ENCODE peak calls at places on chromosome 6, in five cellular contexts. One of them, this sample, is unnamed. For H3K4me1, the result is how much of the 10 kb centered on the place peaks cover.

GRCh38 chr6:137722749-137723272 is 144.2 kb upstream of the TNFAIP3 start:
- DNase-seq in transverse colon: no peak
- DNase-seq in A549: no peak
- DNase-seq in lower lobe of right lung: no peak
- DNase-seq in fibroblast of lung: peak
- DNase-seq in this sample: no peak

GRCh38 chr6:143337201-143337949 is 113.1 kb downstream of the ADAT2 start:
- DNase-seq in transverse colon: peak
- DNase-seq in A549: no peak
- DNase-seq in lower lobe of right lung: peak
- DNase-seq in fibroblast of lung: no peak
- DNase-seq in this sample: no peak

GRCh38 chr6:118780728-118781127 is 113.2 kb upstream of the ASF1A start:
- DNase-seq in transverse colon: no peak
- DNase-seq in A549: no peak
- DNase-seq in lower lobe of right lung: no peak
- DNase-seq in fibroblast of lung: no peak
- DNase-seq in this sample: no peak

GRCh38 chr6:143774347-143774746 is 68.8 kb upstream of the LTV1 start:
- DNase-seq in transverse colon: no peak
- DNase-seq in A549: no peak
- DNase-seq in lower lobe of right lung: no peak
- DNase-seq in fibroblast of lung: no peak
- DNase-seq in this sample: peak

GRCh38 chr6:112287836-112288235 is 33.5 kb upstream of the LAMA4 start:
- DNase-seq in transverse colon: no peak
- DNase-seq in A549: no peak
- DNase-seq in lower lobe of right lung: no peak
- DNase-seq in fibroblast of lung: no peak
- DNase-seq in this sample: no peak

GRCh38 chr6:43954311-43955131 is 172.7 kb downstream of the MRPL14 start:
- DNase-seq in transverse colon: no peak
- DNase-seq in A549: no peak
- DNase-seq in lower lobe of right lung: no peak
- DNase-seq in fibroblast of lung: no peak
- DNase-seq in this sample: no peak

GRCh38 chr6:12051861-12052368 is 39.8 kb downstream of the HIVEP1 start:
- DNase-seq in transverse colon: peak
- DNase-seq in A549: no peak
- DNase-seq in lower lobe of right lung: no peak
- DNase-seq in fibroblast of lung: peak
- DNase-seq in this sample: no peak

GRCh38 chr6:11486051-11486450 is 51.5 kb upstream of the TMEM170B start:
- DNase-seq in transverse colon: no peak
- DNase-seq in A549: no peak
- DNase-seq in lower lobe of right lung: no peak
- DNase-seq in fibroblast of lung: peak
- DNase-seq in this sample: no peak

GRCh38 chr6:108748063-108748462 is 100.2 kb upstream of the ARMC2 start:
- DNase-seq in transverse colon: no peak
- DNase-seq in A549: no peak
- DNase-seq in lower lobe of right lung: no peak
- DNase-seq in fibroblast of lung: peak
- DNase-seq in this sample: no peak

GRCh38 chr6:4174042-4174441 is 38.7 kb upstream of the ECI2 start:
- DNase-seq in transverse colon: no peak
- DNase-seq in A549: no peak
- DNase-seq in lower lobe of right lung: no peak
- DNase-seq in fibroblast of lung: no peak
- DNase-seq in this sample: no peak

GRCh38 chr6:42226251-42227143 is 8.8 kb upstream of the MRPS10 start:
- DNase-seq in transverse colon: peak
- DNase-seq in A549: peak
- DNase-seq in lower lobe of right lung: no peak
- DNase-seq in fibroblast of lung: peak
- DNase-seq in this sample: peak

GRCh38 chr6:63553208-63553607 is 19.1 kb upstream of the LOC128125822 start:
- DNase-seq in transverse colon: no peak
- DNase-seq in A549: no peak
- DNase-seq in lower lobe of right lung: no peak
- DNase-seq in fibroblast of lung: no peak
- DNase-seq in this sample: no peak

GRCh38 chr6:169990095-169991030 is 238.9 kb downstream of the ERMARD start:
- DNase-seq in transverse colon: peak
- DNase-seq in A549: no peak
- DNase-seq in lower lobe of right lung: no peak
- DNase-seq in fibroblast of lung: no peak
- DNase-seq in this sample: no peak

GRCh38 chr6:142568857-142569597 is 267.2 kb downstream of the ADGRG6 start:
- DNase-seq in transverse colon: no peak
- DNase-seq in A549: no peak
- DNase-seq in lower lobe of right lung: no peak
- DNase-seq in fibroblast of lung: peak
- DNase-seq in this sample: no peak

GRCh38 chr6:169780571-169781091 is 29.2 kb downstream of the ERMARD start:
- DNase-seq in transverse colon: no peak
- DNase-seq in A549: no peak
- DNase-seq in lower lobe of right lung: no peak
- DNase-seq in fibroblast of lung: peak
- DNase-seq in this sample: no peak

GRCh38 chr6:79377047-79377446 is 142.6 kb upstream of the HMGN3 start:
- DNase-seq in transverse colon: no peak
- DNase-seq in A549: no peak
- DNase-seq in lower lobe of right lung: no peak
- DNase-seq in fibroblast of lung: peak
- DNase-seq in this sample: no peak

GRCh38 chr6:52527436-52527835 is 49.4 kb downstream of the TRAM2 start:
- DNase-seq in transverse colon: no peak
- DNase-seq in A549: no peak
- DNase-seq in lower lobe of right lung: no peak
- DNase-seq in fibroblast of lung: no peak
- DNase-seq in this sample: no peak
- H3K4me1 ChIP-seq in transverse colon: under half
- H3K4me1 ChIP-seq in A549: under half
- H3K4me1 ChIP-seq in lower lobe of right lung: under half
- H3K4me1 ChIP-seq in fibroblast of lung: under half
- H3K4me1 ChIP-seq in this sample: under half

DNA sequence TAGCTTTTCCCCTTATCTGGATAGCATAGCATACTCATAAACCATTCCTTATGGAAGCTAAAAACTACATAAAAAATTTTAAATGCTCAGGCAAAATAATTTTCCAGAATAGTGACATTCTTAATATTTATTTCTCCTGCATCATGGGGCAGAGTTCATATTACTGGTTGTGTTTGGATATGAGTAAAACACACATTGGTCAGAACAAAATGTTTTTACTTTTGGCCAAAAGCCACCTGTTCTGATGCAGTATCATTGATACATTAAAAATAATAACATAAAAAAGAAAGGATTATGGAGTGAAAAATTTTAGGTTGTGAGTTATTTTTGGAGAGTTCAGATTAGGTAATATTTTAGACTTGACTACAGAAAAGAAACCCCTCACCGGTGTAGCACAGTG is 33.6 kb downstream of the TRAM2 start:
- DNase-seq in transverse colon: no peak
- DNase-seq in A549: no peak
- DNase-seq in lower lobe of right lung: no peak
- DNase-seq in fibroblast of lung: peak
- DNase-seq in this sample: no peak
- H3K4me1 ChIP-seq in transverse colon: under half
- H3K4me1 ChIP-seq in A549: half or more
- H3K4me1 ChIP-seq in lower lobe of right lung: half or more
- H3K4me1 ChIP-seq in fibroblast of lung: half or more
- H3K4me1 ChIP-seq in this sample: under half

GRCh38 chr6:149755300-149756260 is 6.0 kb downstream of the PCMT1 start:
- DNase-seq in transverse colon: no peak
- DNase-seq in A549: no peak
- DNase-seq in lower lobe of right lung: no peak
- DNase-seq in fibroblast of lung: no peak
- DNase-seq in this sample: no peak
- H3K4me1 ChIP-seq in transverse colon: under half
- H3K4me1 ChIP-seq in A549: under half
- H3K4me1 ChIP-seq in lower lobe of right lung: under half
- H3K4me1 ChIP-seq in fibroblast of lung: under half
- H3K4me1 ChIP-seq in this sample: under half

GRCh38 chr6:166318227-166318626 is 10.0 kb upstream of the PRR18 start:
- DNase-seq in transverse colon: no peak
- DNase-seq in A549: no peak
- DNase-seq in lower lobe of right lung: no peak
- DNase-seq in fibroblast of lung: no peak
- DNase-seq in this sample: no peak
- H3K4me1 ChIP-seq in transverse colon: under half
- H3K4me1 ChIP-seq in A549: under half
- H3K4me1 ChIP-seq in lower lobe of right lung: under half
- H3K4me1 ChIP-seq in fibroblast of lung: under half
- H3K4me1 ChIP-seq in this sample: under half

GRCh38 chr6:35309611-35310264 is 12.1 kb downstream of the DEF6 start:
- DNase-seq in transverse colon: no peak
- DNase-seq in A549: no peak
- DNase-seq in lower lobe of right lung: no peak
- DNase-seq in fibroblast of lung: no peak
- DNase-seq in this sample: no peak
- H3K4me1 ChIP-seq in transverse colon: under half
- H3K4me1 ChIP-seq in A549: under half
- H3K4me1 ChIP-seq in lower lobe of right lung: under half
- H3K4me1 ChIP-seq in fibroblast of lung: under half
- H3K4me1 ChIP-seq in this sample: under half

GRCh38 chr6:14724546-14724945 is 521.3 kb upstream of the JARID2 start:
- DNase-seq in transverse colon: no peak
- DNase-seq in A549: no peak
- DNase-seq in lower lobe of right lung: no peak
- DNase-seq in fibroblast of lung: no peak
- DNase-seq in this sample: no peak
- H3K4me1 ChIP-seq in transverse colon: under half
- H3K4me1 ChIP-seq in A549: under half
- H3K4me1 ChIP-seq in lower lobe of right lung: under half
- H3K4me1 ChIP-seq in fibroblast of lung: under half
- H3K4me1 ChIP-seq in this sample: under half

DNA sequence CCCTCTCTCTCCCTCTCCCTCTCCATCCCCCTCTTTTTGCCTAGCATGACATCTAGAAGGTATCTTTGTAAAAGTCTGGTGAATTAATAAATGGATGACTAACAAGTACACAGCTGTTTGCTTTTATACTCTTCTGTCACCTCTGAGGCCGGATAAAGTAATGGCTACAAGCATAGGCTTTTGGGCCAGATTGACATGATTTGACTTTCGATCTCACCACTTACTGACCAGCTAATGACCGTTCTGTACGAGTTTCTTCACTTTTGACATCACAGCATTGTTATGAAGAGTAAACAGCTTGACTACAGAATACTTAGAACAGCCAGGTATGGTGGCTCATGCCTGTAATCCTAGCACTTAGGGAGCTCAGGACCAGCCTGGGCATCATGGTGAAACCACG is 113.4 kb upstream of the SLC2A12 start:
- DNase-seq in transverse colon: no peak
- DNase-seq in A549: no peak
- DNase-seq in lower lobe of right lung: no peak
- DNase-seq in fibroblast of lung: no peak
- DNase-seq in this sample: no peak
- H3K4me1 ChIP-seq in transverse colon: under half
- H3K4me1 ChIP-seq in A549: under half
- H3K4me1 ChIP-seq in lower lobe of right lung: under half
- H3K4me1 ChIP-seq in fibroblast of lung: under half
- H3K4me1 ChIP-seq in this sample: under half